ENCODE peak calls at places on chromosomes 7 and 10, in six cellular contexts. O is heart left ventricle, B is fibroblast of lung, A is prostate gland, C is adrenal gland, N is cardiac muscle cell. V is an unnamed sample.
A peak's percentile ranks its signal among the peaks of the same experiment; 100 is the strongest.

GRCh38 chr10:84574101-84574500 is 245.7 kb downstream of the CCSER2 start:
- DNase-seq in O (no peak), B (no peak), A (no peak), C (no peak), N (no peak), V (no peak)

GRCh38 chr7:32036557-32036956 is 33.6 kb downstream of the PDE1C start:
- DNase-seq in O (no peak), B (peak; percentile 78), A (no peak), C (no peak), N (no peak), V (no peak)

GRCh38 chr10:19811517-19811916 is 4.7 kb upstream of the PLXDC2 start:
- DNase-seq in O (no peak), B (peak; percentile 50), A (no peak), C (peak; percentile 71), N (peak; percentile 47), V (no peak)

GRCh38 chr10:78952686-78953085 is 116.1 kb upstream of the ZMIZ1 start:
- DNase-seq in O (no peak), B (peak; percentile 85), A (no peak), C (no peak), N (no peak), V (no peak)

GRCh38 chr10:6211341-6212265 is 8.9 kb downstream of the PFKFB3 start:
- DNase-seq in O (no peak), B (peak; percentile 65), A (no peak), C (peak; percentile 80), N (peak; percentile 54), V (no peak)

GRCh38 chr10:124742418-124743187 is 1.6 kb downstream of the FAM53B start:
- DNase-seq in O (no peak), B (peak; percentile 39), A (no peak), C (peak; percentile 71), N (peak; percentile 50), V (peak; percentile 38)

GRCh38 chr10:76491216-76491615 is 1059.8 kb downstream of the LRMDA start:
- DNase-seq in O (no peak), B (peak; percentile 88), A (no peak), C (no peak), N (no peak), V (no peak)

GRCh38 chr7:151060416-151061234 is 1.2 kb downstream of the SLC4A2 start:
- DNase-seq in O (no peak), B (peak; percentile 34), A (no peak), C (no peak), N (no peak), V (no peak)

GRCh38 chr10:122498521-122498920 is 37.2 kb downstream of the HTRA1 start:
- DNase-seq in O (no peak), B (no peak), A (no peak), C (no peak), N (no peak), V (no peak)

GRCh38 chr7:68319061-68319460 is 1279.2 kb upstream of the AUTS2 start:
- DNase-seq in O (no peak), B (no peak), A (no peak), C (no peak), N (no peak), V (no peak)

GRCh38 chr7:2619120-2619519 is 12.7 kb upstream of the TTYH3 start:
- DNase-seq in O (no peak), B (peak; percentile 78), A (no peak), C (no peak), N (no peak), V (no peak)

GRCh38 chr7:139699640-139700504 is 77.9 kb downstream of the HIPK2 start:
- DNase-seq in O (no peak), B (peak; percentile 18), A (no peak), C (peak; percentile 49), N (no peak), V (no peak)

GRCh38 chr7:157397751-157398691 is 61.2 kb downstream of the DNAJB6 start:
- DNase-seq in O (no peak), B (peak; percentile 71), A (no peak), C (no peak), N (peak; percentile 69), V (peak; percentile 42)

GRCh38 chr7:76302299-76303056 is at the start of gene HSPB1:
- DNase-seq in O (peak; percentile 96), B (peak; percentile 89), A (peak; percentile 95), C (peak; percentile 98), N (peak; percentile 96), V (peak; percentile 74)

GRCh38 chr7:128112781-128113221 is 81.6 kb upstream of the LRRC4 start:
- DNase-seq in O (no peak), B (no peak), A (no peak), C (peak; percentile 51), N (no peak), V (no peak)

GRCh38 chr7:69399038-69399800 is 199.1 kb upstream of the AUTS2 start:
- DNase-seq in O (no peak), B (peak; percentile 75), A (no peak), C (no peak), N (no peak), V (no peak)

GRCh38 chr10:22475527-22475856 is 130.2 kb downstream of the SPAG6 start:
- DNase-seq in O (no peak), B (no peak), A (no peak), C (no peak), N (no peak), V (no peak)

GRCh38 chr10:70378122-70378521 is 4.3 kb downstream of the LRRC20 start:
- DNase-seq in O (no peak), B (peak; percentile 97), A (peak; percentile 20), C (no peak), N (no peak), V (no peak)

GRCh38 chr7:24971333-24972165 is 8.4 kb downstream of the OSBPL3 start:
- DNase-seq in O (no peak), B (peak; percentile 98), A (no peak), C (no peak), N (no peak), V (no peak)

GRCh38 chr7:94008537-94008936 is 4.4 kb upstream of the BET1 start:
- DNase-seq in O (no peak), B (peak; percentile 86), A (no peak), C (no peak), N (no peak), V (no peak)

GRCh38 chr10:111087968-111088505 is 11.2 kb downstream of the ADRA2A start:
- DNase-seq in O (no peak), B (no peak), A (no peak), C (no peak), N (no peak), V (no peak)

GRCh38 chr7:101162551-101163280 is 2.7 kb downstream of the VGF start:
- DNase-seq in O (no peak), B (peak; percentile 51), A (no peak), C (no peak), N (peak; percentile 64), V (peak; percentile 72)

GRCh38 chr7:36208406-36208805 is 55.4 kb downstream of the EEPD1 start:
- DNase-seq in O (no peak), B (peak; percentile 54), A (no peak), C (peak; percentile 57), N (no peak), V (no peak)

GRCh38 chr10:81018898-81019890 is 481.5 kb downstream of the SH2D4B start:
- DNase-seq in O (no peak), B (peak; percentile 29), A (peak; percentile 19), C (peak; percentile 65), N (peak; percentile 61), V (peak; percentile 31)

GRCh38 chr7:36657031-36657660 is 67.1 kb downstream of the AOAH start:
- DNase-seq in O (no peak), B (no peak), A (no peak), C (no peak), N (no peak), V (no peak)

GRCh38 chr10:103265712-103266329 is 11.1 kb upstream of the INA start:
- DNase-seq in O (no peak), B (peak; percentile 71), A (peak; percentile 54), C (peak; percentile 73), N (peak; percentile 91), V (peak; percentile 85)

GRCh38 chr10:26214004-26214403 is 2.6 kb upstream of the GAD2 start:
- DNase-seq in O (no peak), B (no peak), A (no peak), C (no peak), N (no peak), V (no peak)

GRCh38 chr7:668139-668871 is 58.2 kb upstream of the DNAAF5 start:
- DNase-seq in O (no peak), B (peak; percentile 88), A (peak; percentile 81), C (no peak), N (no peak), V (no peak)

GRCh38 chr7:666454-667292 is 59.8 kb upstream of the DNAAF5 start:
- DNase-seq in O (no peak), B (no peak), A (no peak), C (no peak), N (no peak), V (no peak)

GRCh38 chr7:665251-665650 is 61.2 kb upstream of the DNAAF5 start:
- DNase-seq in O (no peak), B (peak; percentile 65), A (no peak), C (no peak), N (no peak), V (no peak)

GRCh38 chr7:664402-664775 is 62.1 kb upstream of the DNAAF5 start:
- DNase-seq in O (no peak), B (no peak), A (no peak), C (no peak), N (no peak), V (no peak)

GRCh38 chr7:665751-666453 is 60.6 kb upstream of the DNAAF5 start:
- DNase-seq in O (no peak), B (no peak), A (no peak), C (peak; percentile 79), N (peak; percentile 12), V (no peak)
- TF ChIP-seq CTCF in O (peak; percentile 36), B (peak; percentile 35), A (no peak), C (no peak), N (peak; percentile 50), V (no peak)

GRCh38 chr10:30481603-30482002 is 47.6 kb downstream of the MAP3K8 start:
- DNase-seq in O (no peak), B (no peak), A (no peak), C (no peak), N (no peak), V (no peak)

GRCh38 chr10:30472414-30473155 is 38.6 kb downstream of the MAP3K8 start:
- DNase-seq in O (no peak), B (no peak), A (no peak), C (no peak), N (no peak), V (no peak)

GRCh38 chr10:30476511-30476910 is 42.5 kb downstream of the MAP3K8 start:
- DNase-seq in O (no peak), B (no peak), A (no peak), C (no peak), N (no peak), V (no peak)
- TF ChIP-seq CTCF in O (no peak), B (no peak), A (no peak), C (no peak), N (no peak), V (no peak)

DNA sequence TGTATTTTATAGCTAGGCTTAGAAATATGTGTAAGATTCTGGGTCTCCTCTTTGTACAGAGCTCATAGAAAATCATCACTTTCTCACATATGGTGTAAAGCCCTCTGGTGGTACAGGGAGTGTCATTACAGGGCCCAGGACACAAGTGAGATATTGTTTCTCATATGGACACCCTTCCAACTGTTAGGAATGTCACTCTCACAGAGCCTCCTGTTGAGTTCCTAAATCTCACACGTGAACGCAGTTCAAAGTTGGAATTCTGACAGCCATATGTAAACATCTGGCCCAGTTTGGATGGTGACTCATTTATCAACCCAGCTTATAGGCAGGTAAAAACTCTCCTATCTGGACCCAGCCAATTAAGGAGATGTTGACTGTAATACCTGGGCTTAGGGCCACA is 35.4 kb upstream of the ZNF107 start:
- DNase-seq in O (no peak), B (peak; percentile 6), A (no peak), C (no peak), N (no peak), V (no peak)
- TF ChIP-seq CTCF in O (peak; percentile 51), B (peak; percentile 37), A (no peak), C (peak; percentile 37), N (peak; percentile 58), V (no peak)

GRCh38 chr7:99379043-99379577 is 4.6 kb downstream of the ARPC1B start:
- DNase-seq in O (no peak), B (peak; percentile 87), A (no peak), C (peak; percentile 82), N (no peak), V (no peak)
- TF ChIP-seq CTCF in O (no peak), B (peak; percentile 9), A (no peak), C (no peak), N (no peak), V (no peak)